ENCODE peak calls at places on chromosomes 12 and 14, in nine cellular contexts. M is brain microvascular endothelial cell; T is cardiac muscle cell; R is stomach; E is body of pancreas; L is CD4-positive, alpha-beta T cell; B is IMR-90; C is right lobe of liver; S is pancreas. Z is an unnamed sample.
A peak's percentile ranks its signal among the peaks of the same experiment; 100 is the strongest.

GRCh38 chr12:40557980-40558379 is 134.3 kb upstream of the CNTN1 start:
- DNase-seq in M (no peak), T (no peak), R (no peak), E (no peak), L (no peak), B (no peak), C (no peak), S (no peak), Z (no peak)

GRCh38 chr12:56126732-56127239 is 1.3 kb upstream of the ESYT1 start:
- DNase-seq in M (no peak), T (no peak), R (no peak), E (no peak), L (no peak), B (no peak), C (no peak), S (no peak), Z (no peak)

GRCh38 chr14:59146484-59146883 is 42.0 kb upstream of the DAAM1 start:
- DNase-seq in M (no peak), T (no peak), R (no peak), E (no peak), L (no peak), B (no peak), C (no peak), S (no peak), Z (no peak)

GRCh38 chr12:104598342-104599271 is 141.9 kb downstream of the CHST11 start:
- DNase-seq in M (no peak), T (peak; percentile 30), R (peak; percentile 71), E (peak; percentile 73), L (no peak), B (no peak), C (no peak), S (peak; percentile 79), Z (no peak)

GRCh38 chr12:68794653-68795253 is 13.2 kb upstream of the MDM2 start:
- DNase-seq in M (peak; percentile 73), T (no peak), R (no peak), E (no peak), L (no peak), B (peak; percentile 86), C (no peak), S (no peak), Z (peak; percentile 15)

GRCh38 chr14:90291699-90292098 is 35.3 kb downstream of the PSMC1 start:
- DNase-seq in M (no peak), T (no peak), R (no peak), E (no peak), L (no peak), B (no peak), C (peak; percentile 25), S (no peak), Z (no peak)

GRCh38 chr14:67582061-67582460 is 18.0 kb downstream of the PIGH start:
- DNase-seq in M (no peak), T (no peak), R (no peak), E (no peak), L (no peak), B (no peak), C (no peak), S (no peak), Z (no peak)

GRCh38 chr14:99655521-99655920 is 10.6 kb downstream of the HHIPL1 start:
- DNase-seq in M (no peak), T (peak; percentile 60), R (no peak), E (no peak), L (no peak), B (peak; percentile 71), C (no peak), S (no peak), Z (no peak)

GRCh38 chr12:101407054-101407437 is 526 bp downstream of the ARL1 start:
- DNase-seq in M (no peak), T (no peak), R (no peak), E (no peak), L (no peak), B (no peak), C (peak; percentile 47), S (no peak), Z (no peak)

GRCh38 chr12:92136883-92137582 is 8.6 kb downstream of the BTG1 start:
- DNase-seq in M (peak; percentile 53), T (peak; percentile 89), R (no peak), E (no peak), L (no peak), B (peak; percentile 97), C (no peak), S (no peak), Z (peak; percentile 72)

GRCh38 chr12:110093631-110094311 is 30.4 kb upstream of the IFT81 start:
- DNase-seq in M (no peak), T (no peak), R (no peak), E (no peak), L (no peak), B (no peak), C (no peak), S (no peak), Z (no peak)

GRCh38 chr14:89061696-89062095 is 237.2 kb downstream of the TTC8 start:
- DNase-seq in M (no peak), T (no peak), R (no peak), E (no peak), L (no peak), B (no peak), C (no peak), S (no peak), Z (no peak)

GRCh38 chr14:50335989-50336391 is 23.9 kb downstream of the DMAC2L start:
- DNase-seq in M (peak; percentile 52), T (peak; percentile 71), R (no peak), E (peak; percentile 26), L (no peak), B (peak; percentile 65), C (no peak), S (no peak), Z (no peak)

GRCh38 chr12:123083661-123084571 is 67.0 kb downstream of the PITPNM2 start:
- DNase-seq in M (no peak), T (no peak), R (peak; percentile 37), E (no peak), L (no peak), B (no peak), C (no peak), S (no peak), Z (no peak)
- H3K27ac ChIP-seq in M (no peak overlapping the region), T (peak overlapping the region; percentile 69), R (peak overlapping the region; percentile 20), E (no peak overlapping the region), L (no peak overlapping the region), B (no peak overlapping the region), C (no peak overlapping the region), S (no peak overlapping the region), Z (peak overlapping the region; percentile 3)

GRCh38 chr14:74793506-74794155 is 30.5 kb downstream of the YLPM1 start:
- DNase-seq in M (peak; percentile 8), T (peak; percentile 25), R (no peak), E (no peak), L (no peak), B (no peak), C (no peak), S (no peak), Z (no peak)
- TF ChIP-seq CTCF in M (peak; percentile 69), T (peak; percentile 43), R (no peak), E (peak; percentile 4), L (peak; percentile 50), B (peak; percentile 26), C (no peak), S (no peak), Z (no peak)

GRCh38 chr12:54398218-54398617 is 13.7 kb upstream of the ZNF385A start:
- DNase-seq in M (no peak), T (no peak), R (no peak), E (no peak), L (no peak), B (no peak), C (no peak), S (no peak), Z (no peak)

GRCh38 chr12:54398995-54399793 is 14.7 kb upstream of the ZNF385A start:
- DNase-seq in M (peak; percentile 85), T (peak; percentile 90), R (peak; percentile 87), E (peak; percentile 89), L (peak; percentile 84), B (peak; percentile 78), C (peak; percentile 88), S (peak; percentile 74), Z (peak; percentile 91)

GRCh38 chr12:54395545-54395944 is 11.0 kb upstream of the ZNF385A start:
- DNase-seq in M (no peak), T (no peak), R (no peak), E (no peak), L (no peak), B (no peak), C (no peak), S (no peak), Z (no peak)

GRCh38 chr12:54394986-54395385 is 10.5 kb upstream of the ZNF385A start:
- DNase-seq in M (no peak), T (no peak), R (no peak), E (no peak), L (no peak), B (no peak), C (no peak), S (no peak), Z (no peak)

DNA sequence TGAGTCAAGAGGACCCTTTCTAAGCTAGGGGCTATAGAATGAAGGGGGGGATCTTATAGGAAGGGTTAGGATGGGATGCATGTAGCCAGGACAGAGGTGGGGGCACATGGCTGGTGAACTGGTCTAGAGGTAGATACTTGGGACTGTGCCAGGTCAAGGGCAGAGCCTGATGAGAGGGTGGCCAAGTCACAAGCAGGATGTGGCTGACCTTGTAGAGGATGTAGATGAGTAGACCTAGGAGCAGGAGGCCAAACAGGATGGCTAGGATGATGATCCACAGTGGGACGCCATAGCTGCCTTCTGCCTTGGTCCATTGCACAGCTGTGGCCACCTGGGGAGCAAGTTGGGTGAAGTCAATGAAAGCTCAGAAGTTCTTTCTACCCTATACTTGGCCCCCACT is 12.6 kb upstream of the ZNF385A start:
- DNase-seq in M (no peak), T (no peak), R (no peak), E (no peak), L (no peak), B (no peak), C (no peak), S (no peak), Z (no peak)
- H3K27ac ChIP-seq in M (no peak overlapping the region), T (no peak overlapping the region), R (no peak overlapping the region), E (no peak overlapping the region), L (no peak overlapping the region), B (no peak overlapping the region), C (no peak overlapping the region), S (no peak overlapping the region), Z (peak overlapping the region; percentile 15)

GRCh38 chr12:59041241-59042121 is 121.2 kb upstream of the LRIG3 start:
- DNase-seq in M (peak; percentile 60), T (peak; percentile 87), R (no peak), E (no peak), L (no peak), B (peak; percentile 96), C (no peak), S (no peak), Z (peak; percentile 82)

GRCh38 chr12:59044791-59045190 is 124.5 kb upstream of the LRIG3 start:
- DNase-seq in M (no peak), T (no peak), R (no peak), E (no peak), L (no peak), B (no peak), C (no peak), S (no peak), Z (no peak)

DNA sequence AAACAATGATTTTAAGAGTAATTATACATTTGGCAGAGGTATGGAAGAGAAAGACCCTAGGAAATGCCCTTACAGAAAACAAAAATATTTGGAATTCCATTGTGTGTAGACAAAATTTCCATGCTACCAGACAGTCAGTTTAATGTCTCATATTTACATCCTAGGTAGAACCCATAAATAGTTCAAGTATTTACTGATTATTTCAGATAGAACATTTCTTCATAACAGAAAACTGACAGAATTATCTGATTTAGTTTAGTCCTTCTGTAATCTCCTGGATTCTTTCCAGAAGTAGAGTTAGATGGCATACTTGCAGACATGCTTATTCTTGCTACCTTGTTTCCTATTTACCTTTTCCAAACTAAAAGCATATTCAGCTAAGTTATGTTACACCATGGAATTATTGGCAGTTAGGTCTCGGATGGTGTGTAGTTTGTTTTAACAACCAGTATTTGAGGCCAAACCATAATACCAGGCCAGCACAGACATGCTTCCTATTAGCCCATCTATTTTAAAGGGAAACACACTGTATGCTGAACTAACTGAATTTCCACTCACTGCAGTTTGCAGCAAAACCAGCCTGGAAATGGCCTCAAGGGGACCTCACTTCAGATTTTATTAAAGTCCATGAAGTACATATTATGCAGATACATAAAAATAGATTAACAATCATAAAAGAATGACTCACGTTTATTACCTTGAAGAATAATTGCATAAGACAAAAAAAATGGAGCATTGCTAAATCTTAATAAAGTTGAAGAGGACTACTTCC is 126.6 kb upstream of the LRIG3 start:
- DNase-seq in M (no peak), T (no peak), R (no peak), E (no peak), L (no peak), B (no peak), C (no peak), S (no peak), Z (peak; percentile 51)
- TF ChIP-seq CTCF in M (no peak), T (no peak), R (no peak), E (no peak), L (no peak), B (no peak), C (no peak), S (no peak), Z (peak; percentile 22)